ENCODE peak calls at places on chromosomes 1 and 21, in four cellular contexts. M, Q, T and R are unnamed samples.

GRCh38 chr21:32565856-32566465 is 19.4 kb downstream of the TCP10L start:
- DNase-seq in M (no peak), Q (no peak), T (no peak), R (no peak)

GRCh38 chr1:92853299-92853698 is 21.5 kb downstream of the RPL5 start:
- DNase-seq in M (no peak), Q (no peak), T (no peak), R (no peak)

GRCh38 chr1:25990702-25991395 is 7.0 kb downstream of the PAFAH2 start:
- DNase-seq in M (no peak), Q (no peak), T (no peak), R (no peak)

GRCh38 chr1:52127181-52128175 is 14.4 kb upstream of the ZFYVE9 start:
- DNase-seq in M (no peak), Q (peak), T (peak), R (no peak)

GRCh38 chr1:210652329-210652954 is 323.7 kb downstream of the HHAT start:
- DNase-seq in M (no peak), Q (no peak), T (no peak), R (no peak)

GRCh38 chr21:45030637-45031218 is 43.7 kb upstream of the ADARB1 start:
- DNase-seq in M (peak), Q (no peak), T (no peak), R (no peak)

GRCh38 chr21:37848721-37849490 is 67.4 kb downstream of the KCNJ6 start:
- DNase-seq in M (no peak), Q (no peak), T (no peak), R (no peak)

GRCh38 chr1:42456754-42457089 is 379 bp downstream of the PPCS start:
- DNase-seq in M (no peak), Q (peak), T (no peak), R (peak)

GRCh38 chr1:113747376-113747775 is 11.9 kb downstream of the PHTF1 start:
- DNase-seq in M (no peak), Q (no peak), T (no peak), R (no peak)

GRCh38 chr1:5370321-5370720 is 621.9 kb downstream of the NPHP4 start:
- DNase-seq in M (no peak), Q (no peak), T (no peak), R (no peak)

GRCh38 chr1:241639040-241639652 is 1.0 kb downstream of the CHML start:
- DNase-seq in M (no peak), Q (no peak), T (no peak), R (no peak)

GRCh38 chr1:32893198-32894018 is 7.1 kb downstream of the HPCA start:
- DNase-seq in M (peak), Q (peak), T (no peak), R (no peak)
- TF ChIP-seq CTCF in M (peak), Q (peak), T (peak), R (no peak)

GRCh38 chr1:24929091-24929875 is 793 bp downstream of the RUNX3 start:
- DNase-seq in M (peak), Q (peak), T (no peak), R (no peak)
- H3K4me3 ChIP-seq in M (peak), Q (peak), T (no peak), R (no peak)

DNA sequence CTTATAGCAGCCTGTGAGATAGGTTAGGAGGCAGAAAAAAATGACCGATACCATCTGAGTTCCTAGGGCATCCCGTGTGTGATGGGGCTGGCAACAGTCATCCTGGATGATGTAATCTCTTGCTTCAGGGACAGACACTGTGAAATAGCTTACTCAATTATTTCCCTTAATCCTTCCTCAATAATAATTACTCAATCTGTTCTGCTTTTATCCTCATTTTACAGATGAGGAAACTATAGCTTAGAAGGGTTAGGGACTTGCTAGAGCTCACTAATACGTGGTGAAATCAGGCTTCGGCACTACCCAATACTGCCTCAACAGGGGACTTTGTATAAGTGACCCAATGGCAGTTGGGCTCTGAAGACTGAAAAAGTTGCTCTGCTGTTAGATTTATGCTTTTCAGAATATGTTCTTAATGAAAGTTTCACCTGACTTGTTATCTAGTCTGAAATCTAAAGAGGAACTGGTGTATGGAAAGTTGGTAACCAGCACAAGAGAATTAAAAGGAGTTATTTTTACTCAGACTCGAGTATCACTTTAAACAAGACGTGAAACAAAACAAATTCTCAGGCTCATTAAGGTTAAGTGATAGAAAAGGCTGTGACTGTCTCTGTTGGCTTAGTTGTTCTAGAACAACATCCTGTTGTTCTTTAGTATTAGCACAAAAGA is 14.4 kb downstream of the CD55 start:
- DNase-seq in M (no peak), Q (no peak), T (no peak), R (no peak)
- TF ChIP-seq CTCF in M (no peak), Q (no peak), T (no peak), R (no peak)

DNA sequence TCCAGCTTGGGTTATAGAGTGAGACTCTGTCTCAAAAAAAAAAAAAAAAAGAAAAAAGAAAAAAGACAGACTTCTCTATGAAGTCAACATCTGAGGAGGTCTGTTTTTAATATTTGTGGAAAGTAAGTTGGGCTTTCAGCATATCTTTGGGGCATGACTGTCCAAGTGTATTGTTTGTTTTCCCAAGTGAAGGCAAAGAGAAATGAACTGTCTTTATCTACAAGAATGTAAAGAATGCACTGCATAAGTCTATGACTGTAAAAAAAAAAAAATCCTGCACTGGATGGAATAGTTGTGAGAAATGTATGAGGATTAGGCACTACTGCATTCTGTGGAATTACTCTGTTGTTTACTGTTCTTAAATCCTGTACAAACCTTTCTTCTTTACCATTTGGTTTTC is 45.6 kb upstream of the TMEM61 start:
- DNase-seq in M (no peak), Q (no peak), T (peak), R (no peak)
- H3K4me3 ChIP-seq in M (no peak), Q (no peak), T (no peak), R (no peak)

GRCh38 chr1:112716133-112716720 is 1.1 kb upstream of the PPM1J start:
- DNase-seq in M (peak), Q (peak), T (peak), R (peak)

GRCh38 chr1:112715264-112716053 is at the start of gene PPM1J:
- DNase-seq in M (peak), Q (peak), T (peak), R (no peak)

GRCh38 chr1:112712701-112713128 is 2.4 kb downstream of the PPM1J start:
- DNase-seq in M (no peak), Q (no peak), T (no peak), R (no peak)

GRCh38 chr1:112713466-112714312 is 1.4 kb downstream of the PPM1J start:
- DNase-seq in M (peak), Q (no peak), T (no peak), R (no peak)

GRCh38 chr1:112714313-112715263 is 544 bp downstream of the PPM1J start:
- DNase-seq in M (peak), Q (no peak), T (no peak), R (no peak)
- TF ChIP-seq CTCF in M (peak), Q (no peak), T (no peak), R (peak)

GRCh38 chr1:943545-944340 is 15.3 kb downstream of the NOC2L start:
- DNase-seq in M (no peak), Q (no peak), T (no peak), R (no peak)
- H3K4me3 ChIP-seq in M (no peak), Q (peak), T (no peak), R (no peak)

DNA sequence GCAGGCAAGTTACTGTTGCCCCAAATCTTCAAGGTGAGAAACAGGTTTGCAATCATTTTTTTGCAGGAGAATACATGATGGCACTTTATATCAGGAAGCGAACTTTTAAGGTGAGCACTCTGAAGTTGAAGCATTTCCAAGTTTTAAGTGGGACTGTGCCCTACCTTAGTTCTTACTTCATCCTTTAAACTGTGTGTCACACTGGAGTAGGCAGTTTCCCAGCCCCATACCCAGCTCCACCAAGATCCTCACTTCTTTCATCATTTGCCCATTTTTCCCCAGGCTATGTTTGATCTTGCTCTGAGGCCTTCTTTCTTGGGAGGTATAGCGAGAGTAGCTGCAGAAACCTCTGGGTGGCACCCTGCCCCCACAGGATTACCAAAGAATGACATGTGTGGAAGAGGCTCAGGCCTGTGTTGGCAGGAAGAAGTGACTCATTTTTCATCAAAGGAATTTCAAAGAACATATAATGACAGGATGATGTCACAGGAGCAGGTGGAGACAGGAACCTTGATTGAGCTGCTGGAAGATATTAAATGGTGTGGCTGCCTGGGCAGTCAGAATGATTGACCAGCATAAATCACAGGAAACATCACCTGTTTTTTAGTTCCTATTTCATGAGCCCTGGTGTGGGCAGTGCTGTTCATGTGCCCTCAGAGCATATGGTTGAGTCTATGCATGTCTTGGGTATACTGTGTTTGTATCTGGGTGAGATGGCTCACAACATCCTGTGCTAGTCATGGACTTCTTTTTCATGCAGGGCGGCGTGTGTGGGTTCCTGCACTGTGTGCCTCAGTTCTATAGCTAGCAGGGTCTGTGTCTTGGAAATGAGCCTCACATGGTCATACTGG is 20.8 kb upstream of the MACF1 start:
- DNase-seq in M (no peak), Q (peak), T (no peak), R (no peak)
- TF ChIP-seq CTCF in M (peak), Q (peak), T (peak), R (peak)

GRCh38 chr1:156106624-156107488 is 7.7 kb upstream of the LMNA start:
- DNase-seq in M (peak), Q (no peak), T (no peak), R (no peak)

GRCh38 chr1:156103521-156103947 is 11.0 kb upstream of the LMNA start:
- DNase-seq in M (no peak), Q (no peak), T (no peak), R (no peak)

GRCh38 chr1:156102634-156103511 is 11.6 kb upstream of the LMNA start:
- DNase-seq in M (no peak), Q (no peak), T (no peak), R (no peak)

GRCh38 chr1:156104065-156104810 is 10.3 kb upstream of the LMNA start:
- DNase-seq in M (no peak), Q (peak), T (no peak), R (peak)

GRCh38 chr1:156104861-156105546 is 9.5 kb upstream of the LMNA start:
- DNase-seq in M (no peak), Q (no peak), T (no peak), R (no peak)
- H3K4me3 ChIP-seq in M (no peak), Q (no peak), T (no peak), R (no peak)

GRCh38 chr1:194076646-194077045 is 890.2 kb upstream of the B3GALT2 start:
- DNase-seq in M (no peak), Q (no peak), T (no peak), R (no peak)
- TF ChIP-seq CTCF in M (no peak), Q (no peak), T (no peak), R (no peak)